ENCODE peak calls at places on chromosomes 4 and X, in four cellular contexts. J is RWPE1; V is stimulated activated CD4-positive, alpha-beta T cell treated with anti-CD3 and anti-CD28 coated beads, Interleukin-12 subunit alpha, Interleukin-12 subunit beta, amount 100 ng/mL, for 48 hours; Y is GM04504. T is an unnamed sample.

GRCh38 chrX:131762802-131763234 is 218.9 kb downstream of the OR13H1 start:
- DNase-seq in J (no peak), V (peak), Y (no peak), T (no peak)

GRCh38 chr4:78584863-78585576 is 33.5 kb downstream of the ANXA3 start:
- DNase-seq in J (no peak), V (no peak), Y (no peak), T (no peak)

GRCh38 chr4:113445286-113445685 is 316.3 kb downstream of the CAMK2D start:
- DNase-seq in J (peak), V (no peak), Y (peak), T (no peak)

GRCh38 chrX:18099745-18100144 is 120.9 kb downstream of the BEND2 start:
- DNase-seq in J (no peak), V (no peak), Y (no peak), T (no peak)

GRCh38 chr4:184774152-184774551 is 40.3 kb upstream of the CENPU start:
- DNase-seq in J (no peak), V (no peak), Y (no peak), T (no peak)

GRCh38 chr4:53713296-53713695 is 122.0 kb upstream of the LNX1 start:
- DNase-seq in J (no peak), V (no peak), Y (no peak), T (no peak)

GRCh38 chr4:20362148-20362547 is 110.4 kb downstream of the SLIT2 start:
- DNase-seq in J (no peak), V (no peak), Y (no peak), T (no peak)

GRCh38 chr4:2818351-2818939 is 25.2 kb upstream of the ADD1 start:
- DNase-seq in J (no peak), V (no peak), Y (no peak), T (no peak)

GRCh38 chr4:89906787-89907521 is 12.3 kb downstream of the MMRN1 start:
- DNase-seq in J (no peak), V (no peak), Y (no peak), T (no peak)

GRCh38 chr4:38230821-38231583 is 270.8 kb downstream of the PTTG2 start:
- DNase-seq in J (no peak), V (no peak), Y (no peak), T (no peak)

GRCh38 chr4:174012135-174012923 is 271.1 kb downstream of the FBXO8 start:
- DNase-seq in J (no peak), V (no peak), Y (no peak), T (no peak)

GRCh38 chr4:106809083-106809482 is 227.0 kb downstream of the DKK2 start:
- DNase-seq in J (peak), V (no peak), Y (peak), T (no peak)

GRCh38 chr4:116561717-116562116 is 523.7 kb downstream of the TRAM1L1 start:
- DNase-seq in J (no peak), V (no peak), Y (no peak), T (no peak)

GRCh38 chr4:167111622-167112021 is 122.7 kb downstream of the SPOCK3 start:
- DNase-seq in J (no peak), V (no peak), Y (no peak), T (no peak)

GRCh38 chr4:163111588-163111987 is 55.1 kb downstream of the NAF1 start:
- DNase-seq in J (no peak), V (no peak), Y (no peak), T (no peak)